ENCODE peak calls at places on chromosome 7, in four cellular contexts. W, X, T and Q are unnamed samples.

GRCh38 chr7:16891874-16892620 is 10.3 kb upstream of the AGR3 start:
- DNase-seq in W (no peak), X (no peak), T (peak), Q (no peak)

GRCh38 chr7:102996957-102997356 is 77.6 kb downstream of the FBXL13 start:
- DNase-seq in W (no peak), X (no peak), T (no peak), Q (no peak)

GRCh38 chr7:149209518-149210269 is 14.3 kb downstream of the ZNF282 start:
- DNase-seq in W (no peak), X (no peak), T (no peak), Q (peak)

GRCh38 chr7:159140170-159140910 is 4.3 kb downstream of the VIPR2 start:
- DNase-seq in W (no peak), X (peak), T (no peak), Q (no peak)

GRCh38 chr7:79854621-79855020 is 280.0 kb upstream of the GNAI1 start:
- DNase-seq in W (no peak), X (no peak), T (no peak), Q (no peak)

GRCh38 chr7:7761974-7762769 is 43.8 kb upstream of the RPA3 start:
- DNase-seq in W (no peak), X (no peak), T (no peak), Q (no peak)

GRCh38 chr7:26199301-26200112 is 1.0 kb downstream of the HNRNPA2B1 start:
- DNase-seq in W (peak), X (no peak), T (peak), Q (peak)

GRCh38 chr7:164882-165660 is 27.3 kb upstream of the FAM20C start:
- DNase-seq in W (no peak), X (no peak), T (no peak), Q (no peak)

GRCh38 chr7:55877308-55877707 is 9.9 kb upstream of the ZNF713 start:
- DNase-seq in W (no peak), X (no peak), T (no peak), Q (no peak)

GRCh38 chr7:44321796-44322195 is 3.6 kb downstream of the CAMK2B start:
- DNase-seq in W (no peak), X (no peak), T (no peak), Q (no peak)

GRCh38 chr7:151395036-151395367 is 14.8 kb downstream of the WDR86 start:
- DNase-seq in W (no peak), X (no peak), T (no peak), Q (no peak)

GRCh38 chr7:71871446-71871845 is 540.7 kb downstream of the CALN1 start:
- DNase-seq in W (no peak), X (no peak), T (no peak), Q (no peak)

GRCh38 chr7:141587304-141587703 is 36.1 kb downstream of the AGK start:
- DNase-seq in W (no peak), X (no peak), T (no peak), Q (no peak)

GRCh38 chr7:102303669-102304422 is 17.2 kb downstream of the SH2B2 start:
- DNase-seq in W (no peak), X (no peak), T (no peak), Q (peak)

GRCh38 chr7:378551-379455 is 88.8 kb downstream of the FOXL3 start:
- DNase-seq in W (no peak), X (no peak), T (no peak), Q (no peak)

GRCh38 chr7:113774182-113774807 is 144.5 kb downstream of the PPP1R3A start:
- DNase-seq in W (no peak), X (no peak), T (peak), Q (peak)

GRCh38 chr7:134623193-134623592 is 23.5 kb upstream of the BPGM start:
- DNase-seq in W (no peak), X (no peak), T (no peak), Q (no peak)

GRCh38 chr7:20785211-20786048 is 1.3 kb downstream of the SP8 start:
- DNase-seq in W (no peak), X (no peak), T (peak), Q (peak)